ENCODE peak calls at places on chromosomes 16 and 17, in ten cellular contexts. Z is naive thymus-derived CD4-positive, alpha-beta T cell; R is naive B cell; G is HEK293T; N is NAMALWA; I is left cardiac atrium; J is activated CD4-positive, alpha-beta T cell treated with anti-CD3 and anti-CD28 coated beads, Interleukin-2, amount 10 ng/mL, durations not matched to agents 7 days and 5 days; L is activated T-helper 1 cell treated with Interleukin-2 at 50 U/mL for 16 hours; C is NCI-H1417; X is activated B cell treated with CpG ODN at 0.5 μM for 24 hours. K is an unnamed sample.

GRCh38 chr17:40854175-40854814 is 12.7 kb downstream of the KRT12 start:
- DNase-seq in Z (no peak), R (no peak), G (no peak), N (no peak), I (no peak), J (no peak), L (no peak), C (peak; percentile 5), X (no peak), K (no peak)

GRCh38 chr16:933581-933980 is 37.2 kb downstream of the LMF1 start:
- DNase-seq in Z (no peak), R (no peak), G (no peak), N (no peak), I (no peak), J (no peak), L (no peak), C (no peak), X (no peak), K (no peak)

GRCh38 chr17:79695293-79696158 is 35.2 kb upstream of the ENPP7 start:
- DNase-seq in Z (no peak), R (no peak), G (no peak), N (no peak), I (peak; percentile 52), J (no peak), L (no peak), C (no peak), X (no peak), K (no peak)

GRCh38 chr17:82779541-82779940 is 27.7 kb downstream of the TBCD start:
- DNase-seq in Z (no peak), R (no peak), G (no peak), N (no peak), I (no peak), J (no peak), L (no peak), C (no peak), X (no peak), K (no peak)

GRCh38 chr17:35734396-35734795 is 3.0 kb downstream of the RASL10B start:
- DNase-seq in Z (no peak), R (no peak), G (no peak), N (no peak), I (no peak), J (no peak), L (no peak), C (no peak), X (no peak), K (no peak)

GRCh38 chr17:50127661-50128361 is 2.1 kb downstream of the SAMD14 start:
- DNase-seq in Z (no peak), R (no peak), G (no peak), N (no peak), I (no peak), J (no peak), L (no peak), C (no peak), X (no peak), K (no peak)

GRCh38 chr16:22023505-22023904 is 15.6 kb downstream of the MOSMO start:
- DNase-seq in Z (no peak), R (no peak), G (no peak), N (no peak), I (no peak), J (no peak), L (no peak), C (no peak), X (no peak), K (no peak)

GRCh38 chr16:11157143-11157542 is 98.9 kb downstream of the SOCS1 start:
- DNase-seq in Z (no peak), R (no peak), G (no peak), N (no peak), I (no peak), J (no peak), L (no peak), C (no peak), X (no peak), K (no peak)

GRCh38 chr16:88700636-88701482 is 5.3 kb downstream of the RNF166 start:
- DNase-seq in Z (peak; percentile 93), R (peak; percentile 92), G (no peak), N (peak; percentile 80), I (peak; percentile 94), J (peak; percentile 97), L (peak; percentile 95), C (no peak), X (peak; percentile 86), K (peak; percentile 95)

GRCh38 chr17:41647940-41648410 is 23.6 kb upstream of the KRT17 start:
- DNase-seq in Z (peak; percentile 77), R (peak; percentile 79), G (peak; percentile 90), N (peak; percentile 89), I (peak; percentile 91), J (peak; percentile 88), L (peak; percentile 79), C (peak; percentile 90), X (peak; percentile 86), K (peak; percentile 77)

GRCh38 chr17:29757788-29758187 is 135.1 kb upstream of the CORO6 start:
- DNase-seq in Z (no peak), R (no peak), G (no peak), N (peak; percentile 41), I (no peak), J (peak; percentile 22), L (no peak), C (no peak), X (no peak), K (no peak)

GRCh38 chr17:57475786-57476185 is 219.5 kb downstream of the MSI2 start:
- DNase-seq in Z (no peak), R (no peak), G (no peak), N (no peak), I (no peak), J (no peak), L (no peak), C (no peak), X (no peak), K (no peak)

GRCh38 chr16:84928679-84929420 is 82.5 kb downstream of the ZDHHC7 start:
- DNase-seq in Z (no peak), R (no peak), G (no peak), N (no peak), I (peak; percentile 87), J (no peak), L (no peak), C (peak; percentile 2), X (no peak), K (no peak)

GRCh38 chr17:37430051-37430591 is 23.4 kb downstream of the TADA2A start:
- DNase-seq in Z (no peak), R (no peak), G (no peak), N (peak; percentile 8), I (no peak), J (no peak), L (no peak), C (no peak), X (no peak), K (no peak)

GRCh38 chr17:80498242-80498919 is 22.0 kb upstream of the NPTX1 start:
- DNase-seq in Z (no peak), R (no peak), G (no peak), N (peak; percentile 80), I (peak; percentile 39), J (no peak), L (no peak), C (no peak), X (no peak), K (no peak)

GRCh38 chr17:67386965-67387551 is 10.0 kb downstream of the PITPNC1 start:
- DNase-seq in Z (no peak), R (no peak), G (peak; percentile 74), N (peak; percentile 51), I (peak; percentile 49), J (peak; percentile 65), L (peak; percentile 47), C (peak; percentile 68), X (no peak), K (no peak)

GRCh38 chr17:78502611-78503148 is 74.5 kb downstream of the DNAH17 start:
- DNase-seq in Z (no peak), R (no peak), G (no peak), N (no peak), I (no peak), J (no peak), L (no peak), C (no peak), X (no peak), K (no peak)

GRCh38 chr17:66829386-66829864 is 5.5 kb upstream of the CACNG5 start:
- DNase-seq in Z (peak; percentile 15), R (no peak), G (peak; percentile 61), N (peak; percentile 30), I (peak; percentile 39), J (peak; percentile 29), L (no peak), C (no peak), X (no peak), K (no peak)

GRCh38 chr17:19744492-19744891 is 3.6 kb downstream of the ALDH3A1 start:
- DNase-seq in Z (no peak), R (no peak), G (no peak), N (no peak), I (peak; percentile 41), J (no peak), L (no peak), C (no peak), X (no peak), K (no peak)

GRCh38 chr16:85262558-85263196 is 150.4 kb upstream of the CIBAR2 start:
- DNase-seq in Z (no peak), R (no peak), G (no peak), N (no peak), I (no peak), J (no peak), L (no peak), C (peak; percentile 62), X (no peak), K (no peak)

GRCh38 chr16:81204794-81205680 is 33.5 kb upstream of the BCO1 start:
- DNase-seq in Z (peak; percentile 33), R (peak; percentile 11), G (peak; percentile 56), N (peak; percentile 74), I (no peak), J (peak; percentile 63), L (no peak), C (peak; percentile 61), X (no peak), K (peak; percentile 15)

GRCh38 chr17:47707056-47707791 is 13.3 kb downstream of the TBKBP1 start:
- DNase-seq in Z (no peak), R (no peak), G (no peak), N (no peak), I (no peak), J (no peak), L (no peak), C (no peak), X (no peak), K (no peak)

GRCh38 chr17:40038882-40039513 is 15.2 kb downstream of the MED24 start:
- DNase-seq in Z (no peak), R (no peak), G (peak; percentile 28), N (peak; percentile 33), I (peak; percentile 79), J (no peak), L (no peak), C (peak; percentile 47), X (no peak), K (no peak)

GRCh38 chr17:28396635-28397239 is 9.3 kb downstream of the SLC46A1 start:
- DNase-seq in Z (no peak), R (no peak), G (no peak), N (no peak), I (no peak), J (no peak), L (no peak), C (no peak), X (no peak), K (no peak)

GRCh38 chr17:78618264-78619066 is 41.3 kb upstream of the DNAH17 start:
- DNase-seq in Z (no peak), R (no peak), G (no peak), N (no peak), I (no peak), J (no peak), L (no peak), C (no peak), X (no peak), K (no peak)

GRCh38 chr17:78361227-78361683 is 1.4 kb upstream of the SOCS3 start:
- DNase-seq in Z (no peak), R (no peak), G (no peak), N (no peak), I (no peak), J (no peak), L (no peak), C (no peak), X (no peak), K (no peak)

GRCh38 chr17:40122466-40122943 is 734 bp downstream of the MSL1 start:
- DNase-seq in Z (no peak), R (peak; percentile 45), G (no peak), N (peak; percentile 46), I (peak; percentile 64), J (no peak), L (no peak), C (peak; percentile 55), X (peak; percentile 62), K (no peak)

GRCh38 chr17:13751485-13751793 is 149.7 kb upstream of the HS3ST3A1 start:
- DNase-seq in Z (no peak), R (no peak), G (no peak), N (no peak), I (no peak), J (no peak), L (no peak), C (no peak), X (no peak), K (no peak)

K was measured in T follicular helper cell.